ENCODE peak calls at places on chromosomes 3 and 15, in six cellular contexts. P is activated naive CD4-positive, alpha-beta T cell treated with anti-CD3 and anti-CD28 coated beads for 36 hours; W is endothelial cell; T is SJSA1; S is HCT116; G is AG08395. Q is an unnamed sample.

GRCh38 chr3:122681294-122682015 is 816 bp downstream of the PARP14 start:
- DNase-seq in S (no peak), G (no peak), P (no peak), W (no peak), T (no peak), Q (no peak)

GRCh38 chr3:48493203-48493501 is 10.8 kb downstream of the SHISA5 start:
- DNase-seq in T (no peak), G (no peak), P (no peak), W (no peak), S (no peak), Q (no peak)

GRCh38 chr15:80846416-80846815 is 67.2 kb downstream of the CEMIP start:
- DNase-seq in G (no peak), T (no peak), S (no peak), P (no peak), W (no peak), Q (no peak)

GRCh38 chr15:96703087-96703486 is 372.6 kb downstream of the NR2F2 start:
- DNase-seq in T (no peak), W (no peak), G (no peak), P (no peak), S (no peak), Q (no peak)

GRCh38 chr15:25905140-25905539 is 42.0 kb upstream of the ATP10A start:
- DNase-seq in G (peak), S (no peak), P (peak), W (no peak), T (no peak), Q (no peak)

GRCh38 chr3:10983219-10983916 is 9.2 kb upstream of the SLC6A1 start:
- DNase-seq in S (peak), G (peak), T (no peak), W (peak), P (peak), Q (no peak)

GRCh38 chr3:113234688-113235260 is 23.4 kb downstream of the BOC start:
- DNase-seq in G (no peak), T (no peak), S (no peak), W (no peak), P (no peak), Q (no peak)

GRCh38 chr15:76533060-76533955 is 196.7 kb downstream of the ISL2 start:
- DNase-seq in W (no peak), G (no peak), S (no peak), T (no peak), P (no peak), Q (no peak)

GRCh38 chr15:84761534-84762190 is 13.3 kb downstream of the ZNF592 start:
- DNase-seq in W (no peak), P (peak), T (no peak), G (peak), S (no peak), Q (no peak)

GRCh38 chr15:62964251-62964650 is 78.3 kb upstream of the TPM1 start:
- DNase-seq in G (peak), T (no peak), P (no peak), W (no peak), S (no peak), Q (no peak)

GRCh38 chr3:159586587-159587202 is 401.9 kb upstream of the IL12A start:
- DNase-seq in W (peak), S (peak), T (no peak), P (no peak), G (peak), Q (peak)

GRCh38 chr3:128260275-128260674 is 107.0 kb downstream of the EEFSEC start:
- DNase-seq in T (no peak), W (no peak), S (no peak), G (no peak), P (no peak), Q (no peak)

GRCh38 chr3:124993462-124993861 is 58.9 kb upstream of the MUC13 start:
- DNase-seq in S (no peak), G (peak), T (no peak), P (no peak), W (no peak), Q (no peak)

GRCh38 chr15:74725241-74725774 is at the start of gene CYP1A1:
- DNase-seq in S (no peak), W (peak), T (no peak), P (peak), G (peak), Q (no peak)

GRCh38 chr15:29133321-29133720 is 136.3 kb downstream of the NSMCE3 start:
- DNase-seq in S (no peak), T (no peak), P (no peak), G (no peak), W (no peak), Q (no peak)

GRCh38 chr3:177751770-177752169 is 554.5 kb upstream of the TBL1XR1 start:
- DNase-seq in W (no peak), T (no peak), S (no peak), G (no peak), P (no peak), Q (no peak)

GRCh38 chr15:60591491-60592385 is 112.8 kb upstream of the ICE2 start:
- DNase-seq in T (no peak), G (peak), W (peak), S (no peak), P (peak), Q (no peak)

GRCh38 chr3:61601831-61602230 is 40.5 kb downstream of the PTPRG start:
- DNase-seq in P (no peak), S (no peak), G (peak), W (no peak), T (no peak), Q (no peak)